ENCODE peak calls at places on chromosomes 4 and X, in ten cellular contexts. Y is psoas muscle; R is stimulated activated CD8-positive, alpha-beta memory T cell treated with anti-CD3 and anti-CD28 coated beads, Interleukin-12 subunit alpha, Interleukin-12 subunit beta, amount 100 ng/mL, for 4 hours; Q is GM04504; F is erythroblast; S is AG09309; W is dorsolateral prefrontal cortex; J is activated CD8-positive, alpha-beta memory T cell treated with anti-CD3 and anti-CD28 coated beads, Interleukin-2, amount 50 U/mL, for 48 hours; N is NCI-H2029 treated with DMSO at 0.1 percent for 48 hours; P is left lobe of liver. E is an unnamed sample.

GRCh38 chr4:189843392-189844009 is 97.2 kb upstream of the FRG1 start:
- DNase-seq in F (no peak), Q (no peak), W (no peak), R (no peak), S (no peak), N (no peak), J (no peak), P (no peak), Y (no peak), E (no peak)

GRCh38 chrX:136055651-136056221 is 70.5 kb downstream of the SLC9A6 start:
- DNase-seq in R (no peak), Y (peak), Q (peak), N (no peak), P (no peak), S (peak), J (no peak), F (no peak), W (no peak), E (no peak)

GRCh38 chrX:132909643-132910042 is 48.8 kb downstream of the HS6ST2 start:
- DNase-seq in R (no peak), N (no peak), P (no peak), Q (no peak), J (no peak), F (no peak), S (no peak), W (no peak), Y (no peak), E (no peak)

GRCh38 chr4:145618210-145618911 is 824 bp upstream of the MMAA start:
- DNase-seq in W (no peak), R (peak), J (peak), Q (no peak), N (no peak), P (no peak), F (peak), Y (peak), S (no peak), E (no peak)

GRCh38 chr4:48228887-48229462 is 40.7 kb downstream of the TEC start:
- DNase-seq in F (peak), Q (no peak), R (no peak), Y (no peak), S (no peak), N (no peak), J (no peak), W (no peak), P (no peak), E (no peak)

GRCh38 chrX:120559799-120560198 is 963 bp downstream of the CUL4B start:
- DNase-seq in S (no peak), P (no peak), Y (no peak), F (no peak), R (no peak), J (no peak), N (no peak), Q (no peak), W (no peak), E (no peak)

GRCh38 chr4:126223784-126224407 is 909.1 kb downstream of the FAT4 start:
- DNase-seq in F (peak), Y (no peak), Q (peak), N (peak), R (no peak), S (no peak), W (no peak), J (no peak), P (no peak), E (no peak)

GRCh38 chrX:3159995-3160715 is 118.9 kb downstream of the ARSF start:
- DNase-seq in Y (no peak), J (no peak), F (no peak), N (no peak), Q (no peak), W (no peak), R (no peak), P (no peak), S (no peak), E (no peak)

GRCh38 chr4:103008875-103009729 is 10.4 kb downstream of the SLC9B1 start:
- DNase-seq in R (no peak), W (no peak), N (peak), Y (no peak), F (peak), Q (peak), P (no peak), S (peak), J (no peak), E (peak)

GRCh38 chr4:25308266-25308665 is 4.3 kb upstream of the ZCCHC4 start:
- DNase-seq in F (no peak), Y (no peak), J (no peak), P (no peak), S (no peak), N (no peak), Q (no peak), W (no peak), R (no peak), E (no peak)

GRCh38 chrX:45324941-45325340 is 124.3 kb upstream of the DIPK2B start:
- DNase-seq in R (no peak), P (no peak), Y (no peak), F (no peak), W (no peak), S (no peak), J (no peak), Q (no peak), N (no peak), E (no peak)